ENCODE peak calls at places on chromosomes 5 and 9, in ten cellular contexts. G is activated CD4-positive, alpha-beta T cell treated with anti-CD3 and anti-CD28 coated beads, Interleukin-2, amount 50 U/mL, for 1 hour; V is LoVo; C is A172; E is CD8-positive, alpha-beta memory T cell; H is frontal cortex; N is HEK293T; Y is Daoy; M is AG08395; L is fibroblast of pulmonary artery. Z is an unnamed sample.

GRCh38 chr5:159951387-159951786 is 35.1 kb downstream of the ADRA1B start:
- DNase-seq in G (no peak), V (no peak), C (no peak), E (no peak), H (no peak), N (peak), Y (peak), M (no peak), L (no peak), Z (peak)

GRCh38 chr5:57832873-57833272 is 350.3 kb upstream of the ACTBL2 start:
- DNase-seq in G (no peak), V (no peak), C (peak), E (no peak), H (no peak), N (no peak), Y (peak), M (no peak), L (no peak), Z (no peak)

GRCh38 chr5:59831341-59831989 is 62.1 kb downstream of the PDE4D start:
- DNase-seq in G (no peak), V (no peak), C (peak), E (no peak), H (no peak), N (no peak), Y (peak), M (no peak), L (peak), Z (no peak)

GRCh38 chr9:123421211-123421585 is 65.2 kb downstream of the CRB2 start:
- DNase-seq in G (no peak), V (no peak), C (no peak), E (no peak), H (no peak), N (no peak), Y (no peak), M (no peak), L (no peak), Z (no peak)

GRCh38 chr5:587403-587802 is 24.7 kb upstream of the CEP72 start:
- DNase-seq in G (no peak), V (no peak), C (no peak), E (no peak), H (no peak), N (no peak), Y (no peak), M (no peak), L (no peak), Z (no peak)

GRCh38 chr5:113985505-113985904 is 376.4 kb upstream of the KCNN2 start:
- DNase-seq in G (no peak), V (no peak), C (no peak), E (no peak), H (no peak), N (no peak), Y (no peak), M (no peak), L (no peak), Z (no peak)

GRCh38 chr5:37247496-37247895 is 1.7 kb downstream of the CPLANE1 start:
- DNase-seq in G (no peak), V (no peak), C (no peak), E (no peak), H (no peak), N (no peak), Y (no peak), M (no peak), L (no peak), Z (no peak)

GRCh38 chr9:130143974-130144373 is 28.2 kb upstream of the NCS1 start:
- DNase-seq in G (no peak), V (no peak), C (peak), E (no peak), H (no peak), N (no peak), Y (peak), M (peak), L (peak), Z (no peak)

GRCh38 chr9:109907400-109907799 is 127.4 kb downstream of the PALM2AKAP2 start:
- DNase-seq in G (no peak), V (no peak), C (no peak), E (no peak), H (no peak), N (no peak), Y (no peak), M (no peak), L (peak), Z (no peak)

GRCh38 chr9:83154821-83155220 is 91.9 kb upstream of the RASEF start:
- DNase-seq in G (no peak), V (no peak), C (peak), E (no peak), H (no peak), N (no peak), Y (peak), M (no peak), L (no peak), Z (no peak)

GRCh38 chr5:34709861-34710673 is 53.9 kb downstream of the RAI14 start:
- DNase-seq in G (no peak), V (no peak), C (peak), E (no peak), H (no peak), N (no peak), Y (no peak), M (peak), L (peak), Z (no peak)

GRCh38 chr9:21598749-21599148 is 116.6 kb upstream of the IFNE start:
- DNase-seq in G (no peak), V (no peak), C (no peak), E (no peak), H (no peak), N (no peak), Y (no peak), M (no peak), L (no peak), Z (no peak)

GRCh38 chr5:35899805-35900204 is 38.6 kb downstream of the CAPSL start:
- DNase-seq in G (no peak), V (no peak), C (no peak), E (no peak), H (no peak), N (no peak), Y (no peak), M (no peak), L (no peak), Z (no peak)

GRCh38 chr9:102035929-102036328 is 297.5 kb upstream of the GRIN3A start:
- DNase-seq in G (no peak), V (no peak), C (no peak), E (no peak), H (no peak), N (no peak), Y (no peak), M (no peak), L (no peak), Z (no peak)

GRCh38 chr9:135596211-135596610 is 34.7 kb downstream of the PAEP start:
- DNase-seq in G (no peak), V (no peak), C (no peak), E (no peak), H (no peak), N (no peak), Y (no peak), M (no peak), L (peak), Z (no peak)

GRCh38 chr5:169065400-169065799 is 235.5 kb downstream of the SLIT3 start:
- DNase-seq in G (no peak), V (no peak), C (peak), E (no peak), H (no peak), N (no peak), Y (peak), M (peak), L (no peak), Z (no peak)

Z was measured in A673.